ENCODE peak calls at places on chromosomes 7 and 10, in four cellular contexts. A is heart left ventricle, R is LNCaP clone FGC, Y is lung. D is an unnamed sample.

GRCh38 chr10:58672855-58673254 is 160.2 kb downstream of the BICC1 start:
- DNase-seq in A (no peak), R (no peak), Y (no peak), D (no peak)

GRCh38 chr10:133438711-133439273 is 14.4 kb upstream of the SPRN start:
- DNase-seq in A (peak; percentile 32), R (peak; percentile 3), Y (peak; percentile 26), D (no peak)

GRCh38 chr7:141073641-141074161 is at the start of gene TMEM178B:
- DNase-seq in A (peak; percentile 61), R (no peak), Y (no peak), D (no peak)

GRCh38 chr7:127791790-127792189 is 139.8 kb downstream of the SND1 start:
- DNase-seq in A (no peak), R (no peak), Y (no peak), D (no peak)

GRCh38 chr7:128959296-128959695 is 21.6 kb downstream of the IRF5 start:
- DNase-seq in A (no peak), R (no peak), Y (no peak), D (no peak)

GRCh38 chr7:80851896-80852476 is 66.9 kb downstream of the SEMA3C start:
- DNase-seq in A (no peak), R (no peak), Y (no peak), D (no peak)

GRCh38 chr7:107865956-107866775 is 24.8 kb upstream of the DLD start:
- DNase-seq in A (no peak), R (no peak), Y (no peak), D (no peak)

GRCh38 chr7:49324707-49325106 is 400.4 kb downstream of the CDC14C start:
- DNase-seq in A (no peak), R (peak; percentile 30), Y (no peak), D (no peak)

GRCh38 chr10:132455441-132455971 is 58.5 kb downstream of the PWWP2B start:
- DNase-seq in A (peak; percentile 60), R (no peak), Y (no peak), D (peak; percentile 56)

GRCh38 chr10:103854687-103855423 is 521 bp downstream of the SH3PXD2A start:
- DNase-seq in A (peak; percentile 79), R (no peak), Y (no peak), D (no peak)

GRCh38 chr7:13109201-13109600 is 421.8 kb downstream of the ARL4A start:
- DNase-seq in A (no peak), R (no peak), Y (no peak), D (peak; percentile 85)

GRCh38 chr7:112167144-112167543 is 39.1 kb downstream of the DOCK4 start:
- DNase-seq in A (no peak), R (no peak), Y (no peak), D (no peak)

GRCh38 chr10:96017227-96017687 is 26.1 kb upstream of the CCNJ start:
- DNase-seq in A (no peak), R (peak; percentile 81), Y (no peak), D (no peak)

GRCh38 chr7:70655694-70656093 is 476.2 kb upstream of the GALNT17 start:
- DNase-seq in A (no peak), R (peak; percentile 30), Y (no peak), D (no peak)

GRCh38 chr7:102040569-102040968 is 223.1 kb downstream of the CUX1 start:
- DNase-seq in A (no peak), R (no peak), Y (no peak), D (no peak)

GRCh38 chr10:19683326-19683725 is 132.9 kb upstream of the PLXDC2 start:
- DNase-seq in A (no peak), R (no peak), Y (no peak), D (no peak)

GRCh38 chr10:123717336-123717735 is 51.2 kb downstream of the GPR26 start:
- DNase-seq in A (no peak), R (no peak), Y (no peak), D (no peak)

GRCh38 chr7:128099204-128099671 is 68.0 kb upstream of the LRRC4 start:
- DNase-seq in A (no peak), R (no peak), Y (no peak), D (no peak)

GRCh38 chr10:120823251-120823650 is 27.9 kb upstream of the WDR11 start:
- DNase-seq in A (no peak), R (no peak), Y (no peak), D (no peak)

GRCh38 chr7:102431617-102432298 is 1.6 kb upstream of the ORAI2 start:
- DNase-seq in A (no peak), R (peak; percentile 58), Y (no peak), D (no peak)

GRCh38 chr7:6640246-6640721 is 3.2 kb downstream of the ZNF316 start:
- DNase-seq in A (no peak), R (no peak), Y (no peak), D (no peak)

GRCh38 chr10:77350711-77351119 is 286.9 kb downstream of the KCNMA1 start:
- DNase-seq in A (no peak), R (no peak), Y (peak; percentile 32), D (peak; percentile 43)

GRCh38 chr10:128173383-128173782 is 47.2 kb upstream of the MKI67 start:
- DNase-seq in A (no peak), R (no peak), Y (no peak), D (no peak)

GRCh38 chr10:11454958-11455566 is 156.4 kb downstream of the USP6NL start:
- DNase-seq in A (no peak), R (no peak), Y (no peak), D (no peak)

GRCh38 chr10:48577158-48577557 is 27.7 kb downstream of the ARHGAP22 start:
- DNase-seq in A (no peak), R (no peak), Y (no peak), D (no peak)

GRCh38 chr7:22895491-22895890 is 72.8 kb upstream of the TOMM7 start:
- DNase-seq in A (no peak), R (no peak), Y (no peak), D (no peak)

GRCh38 chr7:22896917-22897316 is 74.3 kb upstream of the TOMM7 start:
- DNase-seq in A (no peak), R (no peak), Y (no peak), D (no peak)

GRCh38 chr7:22890773-22891172 is 68.1 kb upstream of the TOMM7 start:
- DNase-seq in A (no peak), R (no peak), Y (no peak), D (no peak)

GRCh38 chr7:22900101-22900500 is 77.5 kb upstream of the TOMM7 start:
- DNase-seq in A (no peak), R (no peak), Y (no peak), D (no peak)

DNA sequence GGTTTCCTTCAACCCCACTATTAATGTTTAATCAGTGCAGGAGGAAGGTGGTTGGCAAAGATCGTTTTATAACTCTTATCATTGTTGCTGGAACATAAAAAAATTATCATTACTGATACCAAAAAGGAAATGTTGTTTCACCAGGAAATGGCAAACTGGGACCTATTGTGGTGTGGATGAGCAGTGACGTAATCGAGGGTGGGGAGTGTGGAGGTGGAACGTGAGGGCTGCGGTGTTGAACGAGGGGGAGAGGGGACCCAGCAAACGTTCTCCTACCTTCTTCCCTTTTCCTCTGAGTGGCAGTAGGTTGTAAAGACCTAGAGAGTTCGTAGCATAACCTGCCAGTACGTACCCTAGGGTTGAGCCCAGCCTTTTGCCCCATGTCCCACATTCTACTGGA is 71.9 kb upstream of the TOMM7 start:
- DNase-seq in A (no peak), R (no peak), Y (no peak), D (no peak)
- H3K4me3 ChIP-seq in A (no peak overlapping the region), R (no peak overlapping the region), Y (no peak overlapping the region), D (no peak overlapping the region)

DNA sequence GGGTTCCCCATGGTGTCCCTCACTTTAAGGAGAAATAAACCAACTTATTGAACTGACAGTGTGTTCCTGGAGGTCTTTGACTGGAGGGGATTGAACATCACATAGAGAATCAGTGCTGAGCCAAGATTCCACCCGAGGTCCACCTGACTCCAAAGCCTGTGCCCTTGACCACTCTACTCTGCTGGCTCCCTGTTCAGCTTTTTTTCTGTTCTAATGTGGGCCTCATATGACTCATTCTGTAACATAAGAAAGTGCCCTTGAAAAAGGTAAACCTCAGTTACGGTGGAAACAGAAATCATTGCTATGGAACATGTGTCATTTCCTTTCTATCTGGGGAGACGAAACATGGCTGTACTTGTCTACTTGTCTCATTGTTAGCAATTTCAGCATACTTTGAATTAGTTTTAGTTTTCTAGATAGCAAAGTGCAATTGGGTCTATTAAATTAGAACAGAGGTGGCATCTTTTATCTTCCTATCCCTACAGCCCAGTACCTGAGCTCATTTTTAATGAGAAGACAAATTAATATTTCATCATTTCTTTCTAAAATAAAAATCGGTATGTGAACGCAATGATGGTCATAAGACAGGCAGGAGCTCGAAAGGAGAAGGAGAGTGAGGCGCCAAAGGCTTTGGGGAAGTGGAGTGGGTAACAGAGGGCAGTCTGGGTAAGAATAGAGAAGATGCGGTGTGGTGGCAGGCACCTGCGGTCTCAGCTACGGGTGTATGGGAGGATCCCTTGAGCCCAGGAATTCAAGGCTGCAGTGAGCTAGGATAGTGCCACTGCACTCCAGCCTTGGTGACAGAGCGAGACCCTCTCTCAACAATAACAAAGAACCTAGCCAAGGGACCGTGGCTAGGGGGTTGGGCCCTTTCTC is 1.5 kb downstream of the GSDME start:
- DNase-seq in A (no peak), R (no peak), Y (no peak), D (no peak)
- H3K4me3 ChIP-seq in A (no peak overlapping the region), R (no peak overlapping the region), Y (no peak overlapping the region), D (no peak overlapping the region)

DNA sequence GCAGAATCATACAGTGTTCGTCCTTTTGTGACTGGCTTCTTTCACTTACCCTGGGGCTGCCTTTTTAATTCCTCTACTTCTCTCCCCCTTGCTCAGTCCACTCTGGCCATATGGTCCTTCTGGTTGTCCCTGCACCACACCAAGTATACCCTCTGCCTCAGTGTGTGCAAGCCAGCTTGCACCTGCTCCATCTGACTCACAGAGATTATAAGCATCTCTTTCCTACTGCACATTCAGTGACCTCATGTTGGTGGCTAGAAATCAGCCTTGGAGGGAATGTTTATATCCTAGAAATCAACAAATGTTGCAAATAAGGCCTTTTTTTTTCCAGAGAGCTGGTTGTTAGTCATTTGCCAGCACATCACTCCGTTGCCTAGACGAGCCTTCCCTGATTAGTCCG is 67.5 kb upstream of the C10orf90 start:
- DNase-seq in A (no peak), R (no peak), Y (no peak), D (no peak)
- H3K4me3 ChIP-seq in A (no peak overlapping the region), R (no peak overlapping the region), Y (no peak overlapping the region), D (no peak overlapping the region)

GRCh38 chr7:33596694-33597093 is 308.6 kb upstream of the BMPER start:
- DNase-seq in A (no peak), R (no peak), Y (no peak), D (no peak)

GRCh38 chr7:33590902-33591301 is 314.4 kb upstream of the BMPER start:
- DNase-seq in A (no peak), R (no peak), Y (no peak), D (no peak)

GRCh38 chr7:33597181-33597580 is 308.2 kb upstream of the BMPER start:
- DNase-seq in A (no peak), R (no peak), Y (no peak), D (no peak)

GRCh38 chr7:33589911-33590310 is 315.4 kb upstream of the BMPER start:
- DNase-seq in A (no peak), R (no peak), Y (no peak), D (no peak)

GRCh38 chr7:33591481-33591880 is 313.9 kb upstream of the BMPER start:
- DNase-seq in A (no peak), R (peak; percentile 28), Y (no peak), D (no peak)
- H3K4me3 ChIP-seq in A (no peak overlapping the region), R (no peak overlapping the region), Y (no peak overlapping the region), D (no peak overlapping the region)

GRCh38 chr7:27921081-27921836 is 181.3 kb downstream of the TAX1BP1 start:
- DNase-seq in A (no peak), R (peak; percentile 83), Y (no peak), D (no peak)
- H3K4me3 ChIP-seq in A (no peak overlapping the region), R (no peak overlapping the region), Y (no peak overlapping the region), D (no peak overlapping the region)